ENCODE peak calls at places on chromosomes 13 and 19, in eight cellular contexts. P, W, Y, L, Z, Q, B and U are unnamed samples.

GRCh38 chr13:84339456-84339855 is 457.2 kb upstream of the SLITRK1 start:
- DNase-seq in P (no peak), W (no peak), Y (no peak), L (no peak), Z (no peak), Q (no peak), B (no peak), U (no peak)

GRCh38 chr13:98370806-98371553 is 193.9 kb upstream of the RNF113B start:
- DNase-seq in P (peak), W (peak), Y (peak), L (peak), Z (peak), Q (peak), B (no peak), U (no peak)

GRCh38 chr13:21212138-21212775 is 35.8 kb downstream of the MRPL57 start:
- DNase-seq in P (no peak), W (no peak), Y (no peak), L (no peak), Z (no peak), Q (no peak), B (no peak), U (no peak)

GRCh38 chr13:97810152-97810551 is 143.3 kb upstream of the IPO5 start:
- DNase-seq in P (no peak), W (peak), Y (peak), L (peak), Z (no peak), Q (no peak), B (no peak), U (no peak)

GRCh38 chr19:46901701-46902401 is 41.1 kb downstream of the ARHGAP35 start:
- DNase-seq in P (no peak), W (no peak), Y (peak), L (no peak), Z (no peak), Q (no peak), B (no peak), U (no peak)

GRCh38 chr19:6402834-6403608 is 10.1 kb upstream of the GTF2F1 start:
- DNase-seq in P (peak), W (peak), Y (peak), L (no peak), Z (no peak), Q (no peak), B (no peak), U (no peak)

GRCh38 chr13:112569771-112570288 is 18.1 kb downstream of the TUBGCP3 start:
- DNase-seq in P (no peak), W (no peak), Y (no peak), L (no peak), Z (no peak), Q (no peak), B (no peak), U (no peak)

GRCh38 chr19:47110521-47111080 is 3.0 kb downstream of the ZC3H4 start:
- DNase-seq in P (no peak), W (no peak), Y (no peak), L (no peak), Z (no peak), Q (no peak), B (no peak), U (no peak)

GRCh38 chr19:39057615-39058014 is 25.3 kb upstream of the FBXO27 start:
- DNase-seq in P (no peak), W (no peak), Y (no peak), L (no peak), Z (no peak), Q (no peak), B (no peak), U (no peak)

GRCh38 chr13:52319876-52320275 is 86.1 kb downstream of the THSD1 start:
- DNase-seq in P (no peak), W (no peak), Y (peak), L (no peak), Z (no peak), Q (no peak), B (no peak), U (no peak)

GRCh38 chr19:16160943-16161560 is 12.3 kb downstream of the CIB3 start:
- DNase-seq in P (peak), W (peak), Y (peak), L (no peak), Z (no peak), Q (no peak), B (no peak), U (no peak)

GRCh38 chr13:47798906-47799305 is 202.2 kb downstream of the SUCLA2 start:
- DNase-seq in P (no peak), W (peak), Y (peak), L (peak), Z (no peak), Q (no peak), B (no peak), U (no peak)

GRCh38 chr13:89936256-89936655 is 1411.2 kb upstream of the MIR17HG start:
- DNase-seq in P (no peak), W (no peak), Y (no peak), L (no peak), Z (no peak), Q (no peak), B (no peak), U (no peak)

GRCh38 chr13:112137144-112137543 is 70.2 kb downstream of the SOX1 start:
- DNase-seq in P (no peak), W (no peak), Y (no peak), L (no peak), Z (no peak), Q (no peak), B (no peak), U (peak)

GRCh38 chr19:42232435-42232834 is 10.0 kb downstream of the GSK3A start:
- DNase-seq in P (no peak), W (no peak), Y (no peak), L (no peak), Z (no peak), Q (no peak), B (no peak), U (no peak)

GRCh38 chr13:21330126-21330861 is 128.8 kb downstream of the ZDHHC20 start:
- DNase-seq in P (no peak), W (peak), Y (peak), L (no peak), Z (no peak), Q (no peak), B (no peak), U (no peak)

GRCh38 chr19:718251-719024 is 9.7 kb downstream of the PALM start:
- DNase-seq in P (peak), W (no peak), Y (no peak), L (no peak), Z (no peak), Q (no peak), B (no peak), U (no peak)

GRCh38 chr13:32622827-32623226 is 36.6 kb downstream of the PDS5B start:
- DNase-seq in P (no peak), W (no peak), Y (no peak), L (no peak), Z (no peak), Q (no peak), B (no peak), U (no peak)

GRCh38 chr19:32558607-32559228 is 22.3 kb upstream of the PDCD5 start:
- DNase-seq in P (no peak), W (no peak), Y (no peak), L (no peak), Z (no peak), Q (no peak), B (no peak), U (no peak)

GRCh38 chr13:76331948-76332712 is 554.1 kb downstream of the KCTD12 start:
- DNase-seq in P (no peak), W (peak), Y (peak), L (no peak), Z (no peak), Q (no peak), B (no peak), U (no peak)

GRCh38 chr19:30447276-30447870 is 75.2 kb downstream of the ZNF536 start:
- DNase-seq in P (no peak), W (no peak), Y (no peak), L (no peak), Z (no peak), Q (no peak), B (no peak), U (no peak)

GRCh38 chr13:54185785-54186184 is 1157.2 kb downstream of the OLFM4 start:
- DNase-seq in P (no peak), W (no peak), Y (no peak), L (peak), Z (no peak), Q (no peak), B (no peak), U (no peak)

GRCh38 chr19:34351382-34351802 is 13.6 kb upstream of the GPI start:
- DNase-seq in P (no peak), W (no peak), Y (no peak), L (no peak), Z (no peak), Q (no peak), B (no peak), U (no peak)

GRCh38 chr13:112773601-112774447 is 84.0 kb downstream of the ATP11A start:
- DNase-seq in P (no peak), W (no peak), Y (no peak), L (no peak), Z (no peak), Q (no peak), B (no peak), U (no peak)

GRCh38 chr19:35644206-35644986 is 2.9 kb downstream of the ETV2 start:
- DNase-seq in P (peak), W (peak), Y (peak), L (peak), Z (peak), Q (peak), B (peak), U (peak)

GRCh38 chr13:74061939-74062595 is 72.1 kb downstream of the KLF12 start:
- DNase-seq in P (peak), W (peak), Y (peak), L (peak), Z (no peak), Q (no peak), B (no peak), U (no peak)

GRCh38 chr13:112255550-112256120 is 120.5 kb upstream of the SPACA7 start:
- DNase-seq in P (no peak), W (no peak), Y (no peak), L (no peak), Z (no peak), Q (no peak), B (no peak), U (no peak)

GRCh38 chr13:24203726-24204295 is 43.3 kb downstream of the SPATA13 start:
- DNase-seq in P (no peak), W (no peak), Y (peak), L (no peak), Z (no peak), Q (no peak), B (no peak), U (no peak)

GRCh38 chr19:31518626-31519025 is 169.4 kb upstream of the TSHZ3 start:
- DNase-seq in P (no peak), W (no peak), Y (no peak), L (no peak), Z (no peak), Q (no peak), B (no peak), U (no peak)

GRCh38 chr13:19148561-19148960 is 33.1 kb downstream of the TUBA3C start:
- DNase-seq in P (no peak), W (no peak), Y (no peak), L (no peak), Z (no peak), Q (no peak), B (no peak), U (no peak)
- TF ChIP-seq CTCF in P (no peak), W (no peak), Y (no peak), L (no peak), Z (no peak), Q (no peak), B (no peak), U (no peak)

GRCh38 chr19:19643158-19644053 is at the start of gene GMIP:
- DNase-seq in P (peak), W (no peak), Y (peak), L (peak), Z (peak), Q (peak), B (peak), U (peak)
- H3K27ac ChIP-seq in P (peak), W (peak), Y (peak), L (peak), Z (peak), Q (peak), B (peak), U (peak)

GRCh38 chr19:19361075-19361594 is 40.5 kb downstream of the MAU2 start:
- DNase-seq in P (peak), W (peak), Y (peak), L (peak), Z (peak), Q (peak), B (no peak), U (peak)
- H3K4me3 ChIP-seq in P (no peak), W (no peak), Y (no peak), L (no peak), Z (no peak), Q (no peak), B (no peak), U (no peak)

DNA sequence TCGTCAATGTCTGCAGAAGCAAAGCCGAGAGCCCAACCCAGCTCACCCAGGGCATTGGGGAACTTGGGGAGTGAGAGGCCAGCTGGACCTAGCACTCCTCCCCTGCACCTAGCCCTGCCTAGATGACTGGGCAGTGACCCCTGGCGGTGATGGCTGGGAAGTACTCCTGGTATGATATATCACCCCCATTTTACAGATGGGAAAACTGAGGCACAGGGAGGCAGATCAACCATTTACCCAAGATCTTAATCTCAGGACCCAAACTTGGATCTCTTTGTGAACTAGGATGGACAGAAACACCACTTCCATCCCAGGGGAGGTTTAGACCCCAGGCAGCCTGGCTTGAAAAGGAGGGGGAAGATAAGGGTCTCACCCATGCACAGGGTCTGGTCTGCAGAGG is 43.5 kb downstream of the CCL25 start:
- DNase-seq in P (no peak), W (no peak), Y (no peak), L (no peak), Z (no peak), Q (no peak), B (no peak), U (no peak)
- TF ChIP-seq CTCF in P (no peak), W (no peak), Y (no peak), L (no peak), Z (no peak), Q (no peak), B (no peak), U (no peak)